ENCODE peak calls at places on chromosomes 1 and 21, in ten cellular contexts. J is fibroblast of the aortic adventitia, T is BE2C, W is Calu3, N is glutamatergic neuron, C is pancreas, H is osteocyte, O is mesothelial cell of epicardium, Z is lower lobe of right lung, R is WERI-Rb-1. X is an unnamed sample.

GRCh38 chr1:163174524-163175437 is 27.9 kb downstream of the RGS5 start:
- DNase-seq in J (peak; percentile 87), T (peak; percentile 78), W (peak; percentile 71), N (peak; percentile 80), C (peak; percentile 60), H (peak; percentile 85), O (peak; percentile 30), Z (peak; percentile 58), R (peak; percentile 91), X (no peak)

GRCh38 chr1:23694371-23694770 is 2.8 kb downstream of the RPL11 start:
- DNase-seq in J (no peak), T (no peak), W (no peak), N (no peak), C (no peak), H (no peak), O (no peak), Z (no peak), R (no peak), X (no peak)

GRCh38 chr1:43011020-43011419 is 52.4 kb upstream of the SLC2A1 start:
- DNase-seq in J (no peak), T (no peak), W (no peak), N (no peak), C (no peak), H (no peak), O (no peak), Z (no peak), R (no peak), X (no peak)

GRCh38 chr21:26982767-26983166 is 15.9 kb upstream of the ADAMTS5 start:
- DNase-seq in J (peak; percentile 51), T (no peak), W (peak; percentile 8), N (no peak), C (peak; percentile 10), H (no peak), O (no peak), Z (no peak), R (no peak), X (no peak)

GRCh38 chr21:42097860-42098259 is 26.7 kb downstream of the UMODL1 start:
- DNase-seq in J (peak; percentile 97), T (no peak), W (peak; percentile 59), N (no peak), C (no peak), H (peak; percentile 89), O (no peak), Z (no peak), R (no peak), X (peak; percentile 96)

GRCh38 chr1:100543640-100544039 is 5.7 kb downstream of the GPR88 start:
- DNase-seq in J (no peak), T (peak; percentile 20), W (peak; percentile 19), N (no peak), C (no peak), H (no peak), O (no peak), Z (peak; percentile 20), R (peak; percentile 36), X (no peak)

GRCh38 chr1:199574949-199575348 is 452.6 kb upstream of the NR5A2 start:
- DNase-seq in J (no peak), T (no peak), W (no peak), N (no peak), C (no peak), H (no peak), O (no peak), Z (no peak), R (no peak), X (no peak)

GRCh38 chr1:242534753-242535152 is 10.3 kb upstream of the PLD5 start:
- DNase-seq in J (no peak), T (no peak), W (no peak), N (no peak), C (no peak), H (no peak), O (no peak), Z (no peak), R (no peak), X (no peak)

GRCh38 chr1:64584479-64584878 is 114.5 kb downstream of the CACHD1 start:
- DNase-seq in J (no peak), T (no peak), W (no peak), N (no peak), C (no peak), H (no peak), O (no peak), Z (no peak), R (no peak), X (no peak)
- TF ChIP-seq CTCF in J (peak; percentile 42), T (peak; percentile 31), W (no peak), N (no peak), C (no peak), H (no peak), O (no peak), Z (no peak), R (peak; percentile 20), X (peak; percentile 26)

GRCh38 chr1:3349968-3350299 is 104.5 kb upstream of the ARHGEF16 start:
- DNase-seq in J (no peak), T (no peak), W (no peak), N (no peak), C (no peak), H (no peak), O (no peak), Z (no peak), R (no peak), X (no peak)

GRCh38 chr1:3351300-3352083 is 103.0 kb upstream of the ARHGEF16 start:
- DNase-seq in J (no peak), T (no peak), W (no peak), N (no peak), C (no peak), H (no peak), O (no peak), Z (no peak), R (no peak), X (no peak)

GRCh38 chr1:3352084-3352951 is 102.1 kb upstream of the ARHGEF16 start:
- DNase-seq in J (peak; percentile 81), T (no peak), W (no peak), N (peak; percentile 47), C (peak; percentile 70), H (peak; percentile 90), O (no peak), Z (no peak), R (peak; percentile 65), X (peak; percentile 23)

GRCh38 chr1:3349161-3349967 is 105.1 kb upstream of the ARHGEF16 start:
- DNase-seq in J (peak; percentile 17), T (no peak), W (peak; percentile 49), N (no peak), C (no peak), H (no peak), O (no peak), Z (no peak), R (peak; percentile 28), X (no peak)

DNA sequence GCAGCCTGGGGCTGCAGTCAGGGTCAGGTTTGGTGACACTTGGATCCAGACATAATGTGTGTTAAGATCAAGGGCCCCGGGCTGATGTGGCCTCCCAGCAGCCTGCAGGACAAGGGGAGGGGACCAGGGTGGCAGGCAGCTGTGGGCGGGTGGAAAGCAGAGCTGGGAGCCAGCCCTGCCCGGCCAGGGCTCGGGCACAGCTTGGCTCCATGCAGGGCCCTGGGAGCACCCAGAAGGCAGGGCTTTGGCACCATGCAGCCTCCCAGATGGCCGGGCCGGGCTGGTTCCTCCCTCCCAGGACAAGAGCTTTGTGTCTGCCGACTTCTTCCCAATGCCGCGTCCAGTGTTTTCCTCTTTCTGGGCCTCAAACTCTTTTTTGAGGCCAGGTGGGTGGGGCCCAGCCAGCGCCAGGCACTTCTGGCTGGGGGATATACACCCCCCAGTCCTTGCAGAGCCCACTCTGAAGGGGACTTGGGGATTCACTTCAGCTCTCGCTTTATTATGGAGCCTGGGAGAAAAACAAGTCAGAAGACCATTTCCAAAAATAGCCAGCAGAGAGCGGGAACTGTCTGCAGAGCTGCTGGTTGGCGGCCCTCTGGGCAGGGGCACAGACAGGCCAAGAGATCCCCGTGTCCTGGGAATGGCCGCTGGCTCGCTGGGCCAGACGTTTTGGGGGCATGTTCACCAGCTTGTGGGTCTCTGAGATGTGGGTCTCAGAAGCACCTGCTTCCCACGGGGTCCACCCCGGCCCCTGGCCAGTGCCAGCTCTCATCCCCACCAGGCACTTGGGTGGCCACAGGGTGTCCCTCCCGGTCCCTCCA is 103.8 kb upstream of the ARHGEF16 start:
- DNase-seq in J (peak; percentile 68), T (no peak), W (no peak), N (no peak), C (no peak), H (no peak), O (no peak), Z (no peak), R (no peak), X (no peak)
- TF ChIP-seq CTCF in J (peak; percentile 46), T (no peak), W (no peak), N (no peak), C (no peak), H (peak; percentile 39), O (no peak), Z (no peak), R (no peak), X (no peak)

DNA sequence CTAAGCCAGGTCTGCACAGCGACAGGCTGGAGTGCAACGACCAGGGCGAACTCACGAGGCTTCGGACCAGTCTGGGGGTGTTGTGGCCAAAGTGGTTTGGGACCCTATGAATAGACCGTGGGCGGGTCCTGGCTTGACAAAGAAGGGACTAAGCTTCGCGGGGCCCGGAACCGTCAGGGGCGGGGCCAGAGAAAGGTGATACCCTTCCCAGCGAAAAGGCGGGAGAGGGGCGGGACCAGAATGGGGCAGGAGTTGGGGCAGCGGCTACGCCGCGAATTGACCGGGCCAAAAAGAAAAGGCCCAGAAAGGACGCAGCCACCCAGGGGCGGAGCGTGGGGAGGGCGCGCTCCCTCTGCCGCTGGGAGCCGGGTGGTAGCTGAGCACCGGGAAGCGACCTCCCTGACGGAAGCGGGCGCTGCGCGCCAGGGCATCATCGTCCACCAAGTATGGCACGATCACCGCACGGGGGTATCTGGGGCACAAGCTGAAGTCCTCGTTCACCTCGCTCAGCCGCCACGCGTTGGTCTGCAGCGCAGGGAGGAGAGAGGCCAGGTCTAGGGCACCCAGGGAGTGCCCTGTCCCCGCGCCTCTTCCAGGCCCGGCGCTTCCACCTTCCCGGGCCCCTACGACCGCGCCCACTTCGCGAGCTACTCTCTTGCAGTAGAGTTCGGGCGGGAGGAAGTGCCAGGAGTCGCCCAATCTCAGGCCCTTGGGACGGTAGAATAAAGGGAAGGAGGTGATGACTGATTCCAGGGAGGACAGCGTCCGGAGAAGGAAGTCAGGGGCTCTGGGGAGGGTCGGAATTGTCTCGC is 6.7 kb upstream of the FAM167B start:
- DNase-seq in J (peak; percentile 51), T (peak; percentile 46), W (peak; percentile 77), N (peak; percentile 67), C (peak; percentile 91), H (peak; percentile 88), O (no peak), Z (peak; percentile 75), R (no peak), X (no peak)
- TF ChIP-seq CTCF in J (peak; percentile 31), T (no peak), W (no peak), N (no peak), C (peak; percentile 16), H (peak; percentile 25), O (no peak), Z (peak; percentile 38), R (no peak), X (peak; percentile 37)

DNA sequence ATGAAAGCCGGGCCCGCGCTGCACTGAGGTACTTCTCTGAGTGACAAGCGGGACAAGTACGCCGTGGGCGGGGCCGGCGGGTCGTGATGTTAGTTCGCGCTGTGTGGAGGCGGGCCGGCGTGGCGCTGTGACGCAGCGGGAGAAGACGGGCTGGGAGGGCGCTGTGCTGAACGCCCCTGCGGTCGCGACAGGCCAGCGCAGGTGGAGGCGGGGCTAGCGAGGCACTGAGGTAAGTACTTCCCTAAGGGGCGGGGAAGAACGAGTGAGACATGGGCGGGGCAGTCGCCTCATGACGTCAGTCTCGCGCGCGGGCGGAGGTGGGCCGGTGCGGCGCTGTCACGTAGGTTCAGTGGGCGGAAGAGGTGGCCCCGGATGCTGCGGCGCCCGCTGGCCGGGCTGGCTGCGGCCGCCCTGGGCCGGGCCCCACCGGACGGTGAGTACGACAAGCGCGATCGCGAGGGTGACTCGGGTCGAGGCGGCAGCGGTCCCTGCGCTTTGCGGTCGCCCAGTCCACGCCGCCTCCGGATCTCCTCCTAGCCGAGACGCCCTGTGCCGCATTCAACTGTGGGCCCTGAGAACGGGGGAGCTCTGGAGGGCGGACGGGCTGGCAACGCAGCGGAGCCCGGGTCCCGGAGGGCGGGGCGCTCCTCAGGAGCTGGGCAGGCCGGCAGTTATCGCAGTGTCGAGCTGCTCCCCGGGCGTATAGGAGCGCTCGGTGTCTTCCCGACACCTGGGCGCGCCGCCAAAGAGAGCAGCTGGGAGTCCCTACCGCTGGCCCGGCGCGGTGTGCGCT is at the start of gene GUK1:
- DNase-seq in J (peak; percentile 97), T (peak; percentile 100), W (peak; percentile 100), N (peak; percentile 100), C (peak; percentile 100), H (peak; percentile 99), O (peak; percentile 99), Z (peak; percentile 100), R (peak; percentile 98), X (peak; percentile 96)
- TF ChIP-seq CTCF in J (peak; percentile 17), T (no peak), W (no peak), N (peak; percentile 28), C (peak; percentile 30), H (peak; percentile 19), O (no peak), Z (peak; percentile 54), R (no peak), X (peak; percentile 40)